ENCODE peak calls at places on chromosomes 4 and X, in seven cellular contexts. P is mesenchymal stem cell, G is IMR-90, Q is neuronal stem cell, U is mesendoderm, Z is H1, A is trophoblast cell. H is an unnamed sample.
A peak's percentile ranks its signal among the peaks of the same experiment; 100 is the strongest.

GRCh38 chr4:183876268-183876934 is 28.7 kb upstream of the STOX2 start:
- DNase-seq in A (peak; percentile 1), Z (no peak), Q (no peak), U (no peak), G (peak; percentile 85), P (peak; percentile 3), H (no peak)

GRCh38 chrX:87489071-87489470 is 28.5 kb upstream of the KLHL4 start:
- DNase-seq in G (no peak), P (no peak), Q (no peak), A (no peak), Z (no peak), U (no peak), H (no peak)

GRCh38 chr4:3364634-3365314 is 72.0 kb downstream of the RGS12 start:
- DNase-seq in Q (no peak), A (no peak), U (no peak), P (no peak), Z (peak; percentile 43), G (no peak), H (no peak)

GRCh38 chrX:49061490-49061889 is 2.7 kb downstream of the CCDC120 start:
- DNase-seq in U (no peak), G (no peak), P (no peak), Q (no peak), A (no peak), Z (no peak), H (no peak)

GRCh38 chrX:43467608-43468234 is 188.4 kb upstream of the MAOA start:
- DNase-seq in Q (no peak), G (no peak), P (no peak), A (no peak), Z (peak; percentile 46), U (no peak), H (peak; percentile 62)

GRCh38 chr4:173056708-173057107 is 111.9 kb upstream of the GALNT7 start:
- DNase-seq in G (no peak), Z (no peak), U (no peak), A (no peak), P (no peak), Q (no peak), H (no peak)

GRCh38 chrX:46686003-46686645 is 72.8 kb downstream of the SLC9A7 start:
- DNase-seq in Z (no peak), G (peak; percentile 41), A (peak; percentile 61), U (peak; percentile 38), Q (peak; percentile 32), P (peak; percentile 40), H (peak; percentile 32)

GRCh38 chr4:104022871-104023270 is 303.1 kb upstream of the TACR3 start:
- DNase-seq in Q (no peak), Z (no peak), G (no peak), U (no peak), A (no peak), P (no peak), H (no peak)

GRCh38 chr4:42331040-42331439 is 66.2 kb upstream of the SHISA3 start:
- DNase-seq in Q (no peak), Z (no peak), U (no peak), P (no peak), G (no peak), A (no peak), H (no peak)

GRCh38 chr4:125547842-125548241 is 233.1 kb downstream of the FAT4 start:
- DNase-seq in G (peak; percentile 59), Z (no peak), A (peak; percentile 42), U (no peak), Q (no peak), P (peak; percentile 71), H (no peak)

GRCh38 chr4:94978904-94979303 is 221.1 kb downstream of the BMPR1B start:
- DNase-seq in P (no peak), G (peak; percentile 62), A (no peak), U (no peak), Z (no peak), Q (no peak), H (no peak)

GRCh38 chr4:609400-610050 is 15.8 kb upstream of the PDE6B start:
- DNase-seq in U (no peak), A (no peak), G (no peak), Z (no peak), P (no peak), Q (no peak), H (no peak)

GRCh38 chrX:11558972-11559371 is 106.7 kb downstream of the ARHGAP6 start:
- DNase-seq in P (peak; percentile 6), Z (peak; percentile 43), G (no peak), A (peak; percentile 37), U (peak; percentile 60), Q (no peak), H (peak; percentile 45)

GRCh38 chrX:17595456-17596035 is 141.7 kb upstream of the SCML1 start:
- DNase-seq in P (peak; percentile 22), G (peak; percentile 62), Z (no peak), U (no peak), A (no peak), Q (no peak), H (no peak)

GRCh38 chrX:68936608-68937007 is 107.8 kb downstream of the EFNB1 start:
- DNase-seq in Z (no peak), U (no peak), P (peak; percentile 91), G (peak; percentile 92), A (peak; percentile 44), Q (no peak), H (no peak)

GRCh38 chr4:183416878-183417277 is 27.6 kb upstream of the CDKN2AIP start:
- DNase-seq in Q (no peak), U (no peak), P (no peak), A (no peak), Z (no peak), G (no peak), H (no peak)

GRCh38 chr4:156193800-156194199 is 240.1 kb upstream of the CTSO start:
- DNase-seq in Q (no peak), G (peak; percentile 33), P (no peak), A (peak; percentile 7), Z (no peak), U (no peak), H (no peak)

GRCh38 chr4:95505149-95505548 is 43.6 kb downstream of the UNC5C start:
- DNase-seq in G (peak; percentile 55), U (peak; percentile 18), Z (no peak), Q (peak; percentile 11), P (peak; percentile 59), A (peak; percentile 38), H (no peak)

GRCh38 chr4:121819216-121819980 is 4.3 kb downstream of the CCNA2 start:
- DNase-seq in Z (no peak), Q (no peak), P (peak; percentile 17), A (no peak), G (no peak), U (no peak), H (no peak)

GRCh38 chr4:121822796-121823504 is 733 bp downstream of the CCNA2 start:
- DNase-seq in A (peak; percentile 64), G (no peak), P (peak; percentile 52), Z (no peak), U (peak; percentile 79), Q (peak; percentile 4), H (peak; percentile 32)

GRCh38 chr4:121823505-121824170 is at the start of gene CCNA2:
- DNase-seq in G (peak; percentile 96), U (peak; percentile 99), Z (peak; percentile 98), P (peak; percentile 95), A (peak; percentile 98), Q (peak; percentile 96), H (peak; percentile 98)

GRCh38 chr4:121824171-121824527 is 466 bp upstream of the CCNA2 start:
- DNase-seq in G (no peak), Z (no peak), Q (no peak), U (no peak), A (no peak), P (no peak), H (no peak)

GRCh38 chr4:121822047-121822446 is 1.6 kb downstream of the CCNA2 start:
- DNase-seq in Z (no peak), Q (no peak), U (no peak), G (no peak), A (no peak), P (no peak), H (no peak)
- H3K9ac ChIP-seq in Z (no peak overlapping the region), Q (no peak overlapping the region), U (peak overlapping the region; percentile 98), G (peak overlapping the region; percentile 84), A (no peak overlapping the region), P (peak overlapping the region; percentile 87), H (peak overlapping the region; percentile 82)

DNA sequence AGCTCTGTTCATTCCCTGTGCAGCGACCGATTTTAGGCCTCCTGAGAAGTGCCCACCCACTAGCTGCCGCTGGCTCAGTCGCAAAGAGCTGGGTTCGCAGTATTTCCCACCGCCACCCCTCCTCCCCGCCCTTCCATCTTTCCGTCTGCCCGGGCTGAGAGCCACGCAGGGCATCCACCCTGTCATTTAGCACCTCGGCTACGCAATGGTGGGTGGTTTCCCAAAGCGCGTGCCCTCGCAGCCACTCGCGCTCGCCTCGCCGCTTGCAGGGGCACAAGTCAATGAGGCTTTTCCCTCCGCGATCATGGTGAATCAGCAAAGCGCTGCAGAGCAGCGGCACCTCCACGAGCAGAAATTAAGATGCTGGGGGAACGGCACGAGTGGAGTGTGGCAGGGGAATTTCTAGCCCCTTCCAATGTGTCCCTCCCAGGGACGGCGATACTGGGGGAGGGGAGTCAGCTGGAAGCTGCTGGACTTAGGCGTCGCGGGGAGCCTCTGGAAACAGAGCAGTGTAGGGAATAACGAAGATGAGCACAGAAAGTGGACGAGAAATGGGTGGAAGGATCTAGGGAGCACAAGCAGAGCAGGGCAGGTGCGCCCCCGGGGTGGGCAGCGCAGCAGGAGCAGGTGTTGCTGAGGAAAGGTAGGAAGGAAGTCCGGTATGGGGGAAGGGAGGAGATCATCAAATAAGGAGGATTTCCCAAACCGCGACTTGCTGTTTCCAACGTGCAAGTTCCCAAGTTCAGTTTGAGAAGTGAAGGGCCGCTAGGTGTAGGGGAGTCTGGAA is 2.4 kb upstream of the PTCHD1 start:
- DNase-seq in P (peak; percentile 10), Q (no peak), Z (peak; percentile 44), U (no peak), G (no peak), A (no peak), H (peak; percentile 42)
- H2BK5ac ChIP-seq in P (no peak overlapping the region), Q (no peak overlapping the region), Z (peak overlapping the region; percentile 35), U (no peak overlapping the region), G (no peak overlapping the region), A (no peak overlapping the region), H (no peak overlapping the region)

DNA sequence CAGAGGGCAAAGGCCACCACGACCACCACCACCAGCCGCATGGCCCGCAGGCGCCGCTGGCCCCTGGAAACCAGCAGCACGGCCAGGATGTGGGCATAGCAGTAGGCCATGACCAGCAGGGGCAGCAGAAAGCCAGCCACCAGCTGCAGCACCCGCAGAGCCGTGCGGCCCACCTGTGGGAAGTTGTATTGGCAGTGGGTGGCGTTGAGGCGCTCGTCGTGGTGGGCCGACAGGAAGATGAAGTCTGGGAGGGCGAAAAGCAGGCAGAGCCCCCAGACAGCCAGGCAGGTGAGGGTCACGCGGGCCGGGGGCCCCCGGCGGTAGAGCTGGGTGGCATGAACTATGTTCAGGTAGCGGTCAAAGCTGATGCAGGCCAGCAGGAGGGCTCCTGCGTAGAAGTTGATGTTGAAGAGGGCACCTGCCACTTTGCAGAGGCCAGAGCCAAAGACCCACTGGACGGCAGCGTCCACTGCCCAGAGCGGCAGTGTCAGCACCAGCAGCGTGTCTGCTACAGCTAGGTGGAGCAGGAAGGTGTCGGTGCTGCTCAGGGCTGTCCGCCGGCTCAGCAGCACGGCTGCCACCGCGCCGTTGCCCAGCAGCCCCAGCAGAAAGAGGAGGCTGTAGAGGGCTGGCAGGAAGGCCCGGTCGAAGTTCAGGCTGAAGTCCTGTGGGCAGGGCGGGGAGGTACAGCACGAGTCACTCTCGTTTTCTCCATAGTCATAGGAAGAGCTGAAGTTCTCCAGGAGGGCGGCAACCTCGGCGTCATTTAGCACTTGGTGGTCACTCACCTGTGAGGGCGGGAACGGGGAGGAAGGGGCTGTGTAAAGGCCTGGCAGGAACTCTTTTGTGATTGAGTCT is 1.4 kb downstream of the CXCR3 start:
- DNase-seq in A (no peak), G (no peak), U (peak; percentile 13), Z (no peak), Q (no peak), P (no peak), H (peak; percentile 39)
- H3K9ac ChIP-seq in A (no peak overlapping the region), G (no peak overlapping the region), U (no peak overlapping the region), Z (no peak overlapping the region), Q (no peak overlapping the region), P (no peak overlapping the region), H (no peak overlapping the region)

GRCh38 chr4:1831331-1831730 is 24.6 kb downstream of the LETM1 start:
- DNase-seq in U (no peak), G (no peak), P (no peak), Q (no peak), A (no peak), Z (no peak), H (no peak)
- H2BK5ac ChIP-seq in U (no peak overlapping the region), G (no peak overlapping the region), P (no peak overlapping the region), Q (no peak overlapping the region), A (no peak overlapping the region), Z (no peak overlapping the region), H (no peak overlapping the region)